ENCODE peak calls at places on chromosomes 5 and 9, in nine cellular contexts. H is transverse colon; E is stomach; B is activated effector memory CD4-positive, alpha-beta T cell treated with Interleukin-2 at 50 U/mL for 16 hours; K is mesenteric fat pad; S is GM19239; T is OCI-M1; V is fibroblast of pulmonary artery; R is psoas muscle. W is an unnamed sample.

GRCh38 chr9:121609845-121610637 is 41.4 kb upstream of the DAB2IP start:
- DNase-seq in H (no peak), E (peak), B (no peak), K (no peak), S (no peak), T (no peak), V (peak), R (peak), W (no peak)

GRCh38 chr5:116576043-116576713 is 1.6 kb upstream of the SEMA6A start:
- DNase-seq in H (peak), E (peak), B (no peak), K (no peak), S (peak), T (no peak), V (peak), R (peak), W (no peak)

GRCh38 chr5:4361626-4362281 is 766.1 kb downstream of the IRX1 start:
- DNase-seq in H (no peak), E (no peak), B (no peak), K (no peak), S (no peak), T (no peak), V (no peak), R (no peak), W (no peak)

GRCh38 chr5:79297661-79298060 is 61.7 kb downstream of the JMY start:
- DNase-seq in H (no peak), E (no peak), B (no peak), K (no peak), S (no peak), T (peak), V (peak), R (no peak), W (no peak)

GRCh38 chr9:26768196-26768595 is 124.4 kb downstream of the CAAP1 start:
- DNase-seq in H (no peak), E (no peak), B (no peak), K (no peak), S (no peak), T (no peak), V (no peak), R (no peak), W (no peak)

GRCh38 chr9:134644715-134645606 is 3.4 kb downstream of the COL5A1 start:
- DNase-seq in H (peak), E (peak), B (no peak), K (no peak), S (no peak), T (no peak), V (peak), R (peak), W (no peak)

GRCh38 chr5:97842687-97843086 is 659.6 kb upstream of the RIOK2 start:
- DNase-seq in H (no peak), E (no peak), B (no peak), K (no peak), S (no peak), T (no peak), V (no peak), R (no peak), W (no peak)

GRCh38 chr5:73263001-73263710 is 90.2 kb downstream of the TMEM174 start:
- DNase-seq in H (no peak), E (no peak), B (no peak), K (no peak), S (no peak), T (no peak), V (no peak), R (no peak), W (no peak)

GRCh38 chr5:41955432-41956024 is 30.4 kb downstream of the FBXO4 start:
- DNase-seq in H (no peak), E (no peak), B (no peak), K (no peak), S (no peak), T (peak), V (no peak), R (no peak), W (no peak)

GRCh38 chr5:6488021-6488420 is 39.4 kb downstream of the UBE2QL1 start:
- DNase-seq in H (no peak), E (no peak), B (no peak), K (no peak), S (no peak), T (no peak), V (no peak), R (no peak), W (no peak)

GRCh38 chr9:97900103-97900737 is 22.1 kb downstream of the TRMO start:
- DNase-seq in H (no peak), E (no peak), B (no peak), K (no peak), S (no peak), T (no peak), V (peak), R (no peak), W (no peak)

GRCh38 chr9:5851445-5851844 is 18.5 kb upstream of the ERMP1 start:
- DNase-seq in H (peak), E (no peak), B (no peak), K (no peak), S (peak), T (peak), V (peak), R (no peak), W (peak)

GRCh38 chr5:61631438-61631941 is 299.4 kb downstream of the ZSWIM6 start:
- DNase-seq in H (peak), E (no peak), B (no peak), K (no peak), S (no peak), T (no peak), V (peak), R (peak), W (no peak)